ENCODE peak calls at places on chromosomes 3 and 15, in ten cellular contexts. One of them, this sample, is unnamed.

GRCh38 chr15:55327392-55327791 is 8.4 kb downstream of the PIGB start:
- DNase-seq in HT1080: no peak
- DNase-seq in putamen: no peak
- DNase-seq in nephron progenitor cell: no peak
- DNase-seq in iris pigment epithelial cell: no peak
- DNase-seq in transverse colon: no peak
- DNase-seq in esophagus squamous epithelium: no peak
- DNase-seq in fibroblast of villous mesenchyme: no peak
- DNase-seq in A172: no peak
- DNase-seq in T1000: no peak
- DNase-seq in this sample: no peak

GRCh38 chr3:129616291-129616690 is 9.8 kb upstream of the PLXND1 start:
- DNase-seq in HT1080: no peak
- DNase-seq in putamen: no peak
- DNase-seq in nephron progenitor cell: no peak
- DNase-seq in iris pigment epithelial cell: no peak
- DNase-seq in transverse colon: no peak
- DNase-seq in esophagus squamous epithelium: no peak
- DNase-seq in fibroblast of villous mesenchyme: no peak
- DNase-seq in A172: no peak
- DNase-seq in T1000: no peak
- DNase-seq in this sample: no peak

GRCh38 chr15:22949074-22949547 is 31.1 kb downstream of the CYFIP1 start:
- DNase-seq in HT1080: no peak
- DNase-seq in putamen: no peak
- DNase-seq in nephron progenitor cell: peak
- DNase-seq in iris pigment epithelial cell: peak
- DNase-seq in transverse colon: peak
- DNase-seq in esophagus squamous epithelium: no peak
- DNase-seq in fibroblast of villous mesenchyme: peak
- DNase-seq in A172: peak
- DNase-seq in T1000: no peak
- DNase-seq in this sample: no peak

GRCh38 chr3:111846717-111847116 is 12.3 kb upstream of the PHLDB2 start:
- DNase-seq in HT1080: peak
- DNase-seq in putamen: no peak
- DNase-seq in nephron progenitor cell: no peak
- DNase-seq in iris pigment epithelial cell: peak
- DNase-seq in transverse colon: no peak
- DNase-seq in esophagus squamous epithelium: no peak
- DNase-seq in fibroblast of villous mesenchyme: peak
- DNase-seq in A172: peak
- DNase-seq in T1000: no peak
- DNase-seq in this sample: peak

GRCh38 chr3:58471025-58471887 is 20.6 kb upstream of the KCTD6 start:
- DNase-seq in HT1080: peak
- DNase-seq in putamen: no peak
- DNase-seq in nephron progenitor cell: peak
- DNase-seq in iris pigment epithelial cell: peak
- DNase-seq in transverse colon: peak
- DNase-seq in esophagus squamous epithelium: no peak
- DNase-seq in fibroblast of villous mesenchyme: peak
- DNase-seq in A172: peak
- DNase-seq in T1000: peak
- DNase-seq in this sample: peak

GRCh38 chr15:69987492-69988482 is 109.9 kb downstream of the TLE3 start:
- DNase-seq in HT1080: no peak
- DNase-seq in putamen: no peak
- DNase-seq in nephron progenitor cell: no peak
- DNase-seq in iris pigment epithelial cell: no peak
- DNase-seq in transverse colon: no peak
- DNase-seq in esophagus squamous epithelium: no peak
- DNase-seq in fibroblast of villous mesenchyme: no peak
- DNase-seq in A172: no peak
- DNase-seq in T1000: no peak
- DNase-seq in this sample: no peak

GRCh38 chr3:30680789-30681188 is 74.4 kb downstream of the TGFBR2 start:
- DNase-seq in HT1080: no peak
- DNase-seq in putamen: peak
- DNase-seq in nephron progenitor cell: no peak
- DNase-seq in iris pigment epithelial cell: no peak
- DNase-seq in transverse colon: no peak
- DNase-seq in esophagus squamous epithelium: no peak
- DNase-seq in fibroblast of villous mesenchyme: peak
- DNase-seq in A172: no peak
- DNase-seq in T1000: no peak
- DNase-seq in this sample: no peak

GRCh38 chr15:82810061-82810862 is 834 bp downstream of the WHAMM start:
- DNase-seq in HT1080: peak
- DNase-seq in putamen: peak
- DNase-seq in nephron progenitor cell: peak
- DNase-seq in iris pigment epithelial cell: peak
- DNase-seq in transverse colon: peak
- DNase-seq in esophagus squamous epithelium: no peak
- DNase-seq in fibroblast of villous mesenchyme: peak
- DNase-seq in A172: peak
- DNase-seq in T1000: no peak
- DNase-seq in this sample: peak

GRCh38 chr3:107512108-107512507 is 10.7 kb upstream of the BBX start:
- DNase-seq in HT1080: no peak
- DNase-seq in putamen: no peak
- DNase-seq in nephron progenitor cell: no peak
- DNase-seq in iris pigment epithelial cell: peak
- DNase-seq in transverse colon: no peak
- DNase-seq in esophagus squamous epithelium: no peak
- DNase-seq in fibroblast of villous mesenchyme: peak
- DNase-seq in A172: no peak
- DNase-seq in T1000: no peak
- DNase-seq in this sample: no peak

GRCh38 chr3:126720596-126720995 is 16.6 kb downstream of the CHCHD6 start:
- DNase-seq in HT1080: no peak
- DNase-seq in putamen: no peak
- DNase-seq in nephron progenitor cell: no peak
- DNase-seq in iris pigment epithelial cell: no peak
- DNase-seq in transverse colon: no peak
- DNase-seq in esophagus squamous epithelium: no peak
- DNase-seq in fibroblast of villous mesenchyme: no peak
- DNase-seq in A172: no peak
- DNase-seq in T1000: no peak
- DNase-seq in this sample: no peak

GRCh38 chr15:76006136-76006778 is 6.0 kb downstream of the NRG4 start:
- DNase-seq in HT1080: peak
- DNase-seq in putamen: no peak
- DNase-seq in nephron progenitor cell: no peak
- DNase-seq in iris pigment epithelial cell: peak
- DNase-seq in transverse colon: no peak
- DNase-seq in esophagus squamous epithelium: no peak
- DNase-seq in fibroblast of villous mesenchyme: peak
- DNase-seq in A172: peak
- DNase-seq in T1000: no peak
- DNase-seq in this sample: peak

GRCh38 chr15:40906947-40907802 is 12.9 kb downstream of the VPS18 start:
- DNase-seq in HT1080: no peak
- DNase-seq in putamen: no peak
- DNase-seq in nephron progenitor cell: no peak
- DNase-seq in iris pigment epithelial cell: no peak
- DNase-seq in transverse colon: peak
- DNase-seq in esophagus squamous epithelium: no peak
- DNase-seq in fibroblast of villous mesenchyme: peak
- DNase-seq in A172: peak
- DNase-seq in T1000: no peak
- DNase-seq in this sample: no peak

GRCh38 chr15:70308011-70308761 is 210.5 kb upstream of the TLE3 start:
- DNase-seq in HT1080: no peak
- DNase-seq in putamen: no peak
- DNase-seq in nephron progenitor cell: no peak
- DNase-seq in iris pigment epithelial cell: no peak
- DNase-seq in transverse colon: no peak
- DNase-seq in esophagus squamous epithelium: no peak
- DNase-seq in fibroblast of villous mesenchyme: no peak
- DNase-seq in A172: no peak
- DNase-seq in T1000: no peak
- DNase-seq in this sample: no peak

GRCh38 chr3:56282341-56282740 is 185.9 kb downstream of the ERC2 start:
- DNase-seq in HT1080: no peak
- DNase-seq in putamen: no peak
- DNase-seq in nephron progenitor cell: no peak
- DNase-seq in iris pigment epithelial cell: no peak
- DNase-seq in transverse colon: no peak
- DNase-seq in esophagus squamous epithelium: no peak
- DNase-seq in fibroblast of villous mesenchyme: no peak
- DNase-seq in A172: no peak
- DNase-seq in T1000: no peak
- DNase-seq in this sample: no peak

GRCh38 chr3:45546636-45547201 is 47.8 kb upstream of the LIMD1 start:
- DNase-seq in HT1080: no peak
- DNase-seq in putamen: no peak
- DNase-seq in nephron progenitor cell: peak
- DNase-seq in iris pigment epithelial cell: no peak
- DNase-seq in transverse colon: no peak
- DNase-seq in esophagus squamous epithelium: no peak
- DNase-seq in fibroblast of villous mesenchyme: no peak
- DNase-seq in A172: no peak
- DNase-seq in T1000: no peak
- DNase-seq in this sample: no peak

GRCh38 chr15:40449275-40449674 is 8.5 kb downstream of the BAHD1 start:
- DNase-seq in HT1080: peak
- DNase-seq in putamen: no peak
- DNase-seq in nephron progenitor cell: no peak
- DNase-seq in iris pigment epithelial cell: no peak
- DNase-seq in transverse colon: no peak
- DNase-seq in esophagus squamous epithelium: no peak
- DNase-seq in fibroblast of villous mesenchyme: peak
- DNase-seq in A172: peak
- DNase-seq in T1000: no peak
- DNase-seq in this sample: peak

GRCh38 chr15:80494311-80494710 is 90.1 kb downstream of the ARNT2 start:
- DNase-seq in HT1080: peak
- DNase-seq in putamen: no peak
- DNase-seq in nephron progenitor cell: no peak
- DNase-seq in iris pigment epithelial cell: peak
- DNase-seq in transverse colon: no peak
- DNase-seq in esophagus squamous epithelium: no peak
- DNase-seq in fibroblast of villous mesenchyme: peak
- DNase-seq in A172: peak
- DNase-seq in T1000: peak
- DNase-seq in this sample: peak

GRCh38 chr3:17632401-17633100 is 109.9 kb downstream of the TBC1D5 start:
- DNase-seq in HT1080: peak
- DNase-seq in putamen: no peak
- DNase-seq in nephron progenitor cell: no peak
- DNase-seq in iris pigment epithelial cell: peak
- DNase-seq in transverse colon: no peak
- DNase-seq in esophagus squamous epithelium: no peak
- DNase-seq in fibroblast of villous mesenchyme: peak
- DNase-seq in A172: peak
- DNase-seq in T1000: no peak
- DNase-seq in this sample: peak

GRCh38 chr3:127764841-127765362 is 57.4 kb downstream of the MGLL start:
- DNase-seq in HT1080: peak
- DNase-seq in putamen: no peak
- DNase-seq in nephron progenitor cell: no peak
- DNase-seq in iris pigment epithelial cell: peak
- DNase-seq in transverse colon: no peak
- DNase-seq in esophagus squamous epithelium: no peak
- DNase-seq in fibroblast of villous mesenchyme: no peak
- DNase-seq in A172: peak
- DNase-seq in T1000: no peak
- DNase-seq in this sample: no peak

GRCh38 chr3:184358140-184358767 is 3.2 kb downstream of the CLCN2 start:
- DNase-seq in HT1080: no peak
- DNase-seq in putamen: no peak
- DNase-seq in nephron progenitor cell: no peak
- DNase-seq in iris pigment epithelial cell: no peak
- DNase-seq in transverse colon: no peak
- DNase-seq in esophagus squamous epithelium: no peak
- DNase-seq in fibroblast of villous mesenchyme: no peak
- DNase-seq in A172: no peak
- DNase-seq in T1000: no peak
- DNase-seq in this sample: no peak

GRCh38 chr15:86837631-86838030 is 758.0 kb downstream of the AGBL1 start:
- DNase-seq in HT1080: no peak
- DNase-seq in putamen: no peak
- DNase-seq in nephron progenitor cell: no peak
- DNase-seq in iris pigment epithelial cell: no peak
- DNase-seq in transverse colon: no peak
- DNase-seq in esophagus squamous epithelium: no peak
- DNase-seq in fibroblast of villous mesenchyme: no peak
- DNase-seq in A172: no peak
- DNase-seq in T1000: no peak
- DNase-seq in this sample: no peak

GRCh38 chr3:56725175-56725574 is 42.1 kb upstream of the TASOR start:
- DNase-seq in HT1080: no peak
- DNase-seq in putamen: no peak
- DNase-seq in nephron progenitor cell: no peak
- DNase-seq in iris pigment epithelial cell: no peak
- DNase-seq in transverse colon: peak
- DNase-seq in esophagus squamous epithelium: no peak
- DNase-seq in fibroblast of villous mesenchyme: no peak
- DNase-seq in A172: no peak
- DNase-seq in T1000: no peak
- DNase-seq in this sample: no peak

GRCh38 chr3:62373714-62374333 is 474 bp upstream of the FEZF2 start:
- DNase-seq in HT1080: no peak
- DNase-seq in putamen: no peak
- DNase-seq in nephron progenitor cell: no peak
- DNase-seq in iris pigment epithelial cell: no peak
- DNase-seq in transverse colon: no peak
- DNase-seq in esophagus squamous epithelium: no peak
- DNase-seq in fibroblast of villous mesenchyme: no peak
- DNase-seq in A172: no peak
- DNase-seq in T1000: no peak
- DNase-seq in this sample: no peak

GRCh38 chr15:67149859-67150824 is 84.7 kb downstream of the SMAD3 start:
- DNase-seq in HT1080: peak
- DNase-seq in putamen: no peak
- DNase-seq in nephron progenitor cell: peak
- DNase-seq in iris pigment epithelial cell: peak
- DNase-seq in transverse colon: peak
- DNase-seq in esophagus squamous epithelium: no peak
- DNase-seq in fibroblast of villous mesenchyme: peak
- DNase-seq in A172: peak
- DNase-seq in T1000: peak
- DNase-seq in this sample: peak

GRCh38 chr3:50316657-50317242 is 5.8 kb downstream of the HYAL2 start:
- DNase-seq in HT1080: peak
- DNase-seq in putamen: no peak
- DNase-seq in nephron progenitor cell: no peak
- DNase-seq in iris pigment epithelial cell: peak
- DNase-seq in transverse colon: peak
- DNase-seq in esophagus squamous epithelium: no peak
- DNase-seq in fibroblast of villous mesenchyme: peak
- DNase-seq in A172: peak
- DNase-seq in T1000: peak
- DNase-seq in this sample: peak

GRCh38 chr3:5057217-5057616 is 64.9 kb upstream of the ARL8B start:
- DNase-seq in HT1080: no peak
- DNase-seq in putamen: no peak
- DNase-seq in nephron progenitor cell: no peak
- DNase-seq in iris pigment epithelial cell: no peak
- DNase-seq in transverse colon: no peak
- DNase-seq in esophagus squamous epithelium: no peak
- DNase-seq in fibroblast of villous mesenchyme: no peak
- DNase-seq in A172: no peak
- DNase-seq in T1000: no peak
- DNase-seq in this sample: no peak

GRCh38 chr15:74378853-74379252 is 11.4 kb upstream of the CYP11A1 start:
- DNase-seq in HT1080: no peak
- DNase-seq in putamen: no peak
- DNase-seq in nephron progenitor cell: no peak
- DNase-seq in iris pigment epithelial cell: peak
- DNase-seq in transverse colon: no peak
- DNase-seq in esophagus squamous epithelium: no peak
- DNase-seq in fibroblast of villous mesenchyme: peak
- DNase-seq in A172: peak
- DNase-seq in T1000: no peak
- DNase-seq in this sample: peak

GRCh38 chr15:63857459-63857856 is 23.7 kb upstream of the HERC1 start:
- DNase-seq in HT1080: no peak
- DNase-seq in putamen: no peak
- DNase-seq in nephron progenitor cell: no peak
- DNase-seq in iris pigment epithelial cell: no peak
- DNase-seq in transverse colon: no peak
- DNase-seq in esophagus squamous epithelium: no peak
- DNase-seq in fibroblast of villous mesenchyme: no peak
- DNase-seq in A172: no peak
- DNase-seq in T1000: no peak
- DNase-seq in this sample: no peak